ENCODE peak calls at places on chromosomes 13 and 19, in four cellular contexts. One of them, this sample, is unnamed.

GRCh38 chr19:55336101-55336500 is 3.6 kb upstream of the KMT5C start:
- DNase-seq in fibroblast of the aortic adventitia: peak; percentile 46
- DNase-seq in astrocyte of the cerebellum: no peak
- DNase-seq in lower lobe of right lung: no peak
- DNase-seq in this sample: no peak

GRCh38 chr13:36571444-36571843 is 102.4 kb upstream of the SERTM1 start:
- DNase-seq in astrocyte of the cerebellum: no peak
- DNase-seq in lower lobe of right lung: no peak
- DNase-seq in fibroblast of the aortic adventitia: peak; percentile 17
- DNase-seq in this sample: no peak

GRCh38 chr19:56110515-56111448 is 10.3 kb downstream of the ZNF787 start:
- DNase-seq in lower lobe of right lung: peak; percentile 74
- DNase-seq in fibroblast of the aortic adventitia: peak; percentile 34
- DNase-seq in astrocyte of the cerebellum: no peak
- DNase-seq in this sample: no peak

GRCh38 chr19:18718846-18719458 is 35.5 kb downstream of the CRTC1 start:
- DNase-seq in astrocyte of the cerebellum: no peak
- DNase-seq in lower lobe of right lung: no peak
- DNase-seq in fibroblast of the aortic adventitia: no peak
- DNase-seq in this sample: no peak

GRCh38 chr19:53910170-53910518 is 1.1 kb downstream of the CACNG7 start:
- DNase-seq in lower lobe of right lung: no peak
- DNase-seq in astrocyte of the cerebellum: no peak
- DNase-seq in fibroblast of the aortic adventitia: peak; percentile 30
- DNase-seq in this sample: no peak

GRCh38 chr19:16111909-16112752 is 442 bp downstream of the RAB8A start:
- DNase-seq in fibroblast of the aortic adventitia: no peak
- DNase-seq in astrocyte of the cerebellum: no peak
- DNase-seq in lower lobe of right lung: no peak
- DNase-seq in this sample: no peak

GRCh38 chr19:1373534-1374249 is 10.0 kb upstream of the NDUFS7 start:
- DNase-seq in astrocyte of the cerebellum: no peak
- DNase-seq in lower lobe of right lung: no peak
- DNase-seq in fibroblast of the aortic adventitia: no peak
- DNase-seq in this sample: no peak

GRCh38 chr13:100156786-100157185 is 67.9 kb downstream of the PCCA start:
- DNase-seq in astrocyte of the cerebellum: peak; percentile 47
- DNase-seq in lower lobe of right lung: no peak
- DNase-seq in fibroblast of the aortic adventitia: peak; percentile 31
- DNase-seq in this sample: peak; percentile 26

GRCh38 chr13:72960114-72960513 is 98.7 kb upstream of the KLF5 start:
- DNase-seq in astrocyte of the cerebellum: no peak
- DNase-seq in fibroblast of the aortic adventitia: no peak
- DNase-seq in lower lobe of right lung: no peak
- DNase-seq in this sample: no peak

GRCh38 chr19:2962018-2962670 is 15.2 kb upstream of the TLE6 start:
- DNase-seq in astrocyte of the cerebellum: peak; percentile 81
- DNase-seq in fibroblast of the aortic adventitia: peak; percentile 92
- DNase-seq in lower lobe of right lung: no peak
- DNase-seq in this sample: no peak

GRCh38 chr19:30522359-30522758 is 150.2 kb downstream of the ZNF536 start:
- DNase-seq in fibroblast of the aortic adventitia: no peak
- DNase-seq in lower lobe of right lung: no peak
- DNase-seq in astrocyte of the cerebellum: no peak
- DNase-seq in this sample: no peak

GRCh38 chr13:44068737-44069136 is 189.0 kb downstream of the LACC1 start:
- DNase-seq in astrocyte of the cerebellum: peak; percentile 19
- DNase-seq in lower lobe of right lung: no peak
- DNase-seq in fibroblast of the aortic adventitia: peak; percentile 39
- DNase-seq in this sample: peak; percentile 67

GRCh38 chr19:8935460-8935859 is 74.7 kb downstream of the MUC16 start:
- DNase-seq in fibroblast of the aortic adventitia: no peak
- DNase-seq in astrocyte of the cerebellum: no peak
- DNase-seq in lower lobe of right lung: no peak
- DNase-seq in this sample: no peak

GRCh38 chr13:33108620-33109019 is 92.4 kb downstream of the KL start:
- DNase-seq in fibroblast of the aortic adventitia: peak; percentile 83
- DNase-seq in astrocyte of the cerebellum: no peak
- DNase-seq in lower lobe of right lung: no peak
- DNase-seq in this sample: no peak

GRCh38 chr13:106143930-106144709 is 391.3 kb downstream of the EFNB2 start:
- DNase-seq in astrocyte of the cerebellum: no peak
- DNase-seq in lower lobe of right lung: no peak
- DNase-seq in fibroblast of the aortic adventitia: no peak
- DNase-seq in this sample: no peak

GRCh38 chr13:48626077-48626449 is 27.7 kb upstream of the CYSLTR2 start:
- DNase-seq in lower lobe of right lung: no peak
- DNase-seq in astrocyte of the cerebellum: no peak
- DNase-seq in fibroblast of the aortic adventitia: peak; percentile 77
- DNase-seq in this sample: peak; percentile 89

GRCh38 chr19:1468274-1469199 is 10.5 kb downstream of the C19orf25 start:
- DNase-seq in fibroblast of the aortic adventitia: peak; percentile 41
- DNase-seq in astrocyte of the cerebellum: no peak
- DNase-seq in lower lobe of right lung: no peak
- DNase-seq in this sample: no peak

GRCh38 chr13:50410921-50411712 is 395.9 kb downstream of the KCNRG start:
- DNase-seq in astrocyte of the cerebellum: no peak
- DNase-seq in fibroblast of the aortic adventitia: peak; percentile 91
- DNase-seq in lower lobe of right lung: no peak
- DNase-seq in this sample: peak; percentile 65

GRCh38 chr13:100668408-100668807 is 6.2 kb downstream of the TMTC4 start:
- DNase-seq in astrocyte of the cerebellum: peak; percentile 82
- DNase-seq in fibroblast of the aortic adventitia: peak; percentile 95
- DNase-seq in lower lobe of right lung: no peak
- DNase-seq in this sample: no peak

GRCh38 chr19:23560051-23560450 is 127.0 kb downstream of the ZNF675 start:
- DNase-seq in lower lobe of right lung: no peak
- DNase-seq in astrocyte of the cerebellum: no peak
- DNase-seq in fibroblast of the aortic adventitia: no peak
- DNase-seq in this sample: no peak

GRCh38 chr13:85853901-85854663 is 54.9 kb upstream of the SLITRK6 start:
- DNase-seq in astrocyte of the cerebellum: no peak
- DNase-seq in fibroblast of the aortic adventitia: no peak
- DNase-seq in lower lobe of right lung: no peak
- DNase-seq in this sample: no peak

DNA sequence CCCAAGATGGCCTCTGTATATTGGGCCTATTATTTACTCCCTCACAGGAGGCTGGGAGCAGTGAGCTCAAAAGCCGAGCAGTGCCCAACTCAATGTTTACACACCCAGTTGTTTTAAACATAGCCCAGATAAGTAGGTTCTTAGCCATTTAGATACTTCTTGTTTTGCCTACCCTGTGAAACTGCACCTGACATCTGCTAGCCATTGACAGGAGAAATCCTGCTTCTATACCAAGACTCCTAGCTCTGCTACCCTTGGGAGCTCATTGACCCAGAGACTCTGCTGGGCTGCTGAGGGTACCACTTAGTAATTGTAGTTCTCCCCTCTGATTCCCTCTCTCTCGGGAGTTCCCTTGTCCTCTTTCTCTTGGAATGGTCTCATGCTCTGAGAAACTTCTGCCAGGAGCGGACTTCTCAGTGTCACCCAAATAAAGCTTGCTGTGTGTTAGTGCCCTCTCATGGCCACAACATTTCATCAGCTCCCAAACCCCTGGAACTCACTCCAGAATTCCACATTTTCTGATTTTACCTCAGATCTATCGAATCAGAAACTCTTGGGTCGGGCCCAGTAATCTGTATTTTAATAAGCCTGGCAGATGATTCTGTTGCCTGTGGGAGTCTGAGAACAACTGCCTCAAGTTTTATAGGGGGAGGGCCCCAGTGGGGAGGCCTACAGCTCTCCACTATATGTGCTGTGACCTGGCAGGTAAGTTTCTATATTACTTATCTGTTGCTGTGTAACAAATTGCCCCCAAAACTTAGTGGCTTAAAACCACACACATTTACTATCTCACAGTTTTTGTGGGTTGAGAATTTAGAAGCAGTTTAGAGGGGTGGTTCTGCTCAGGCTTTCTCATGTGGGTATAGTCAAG is 221.1 kb downstream of the TDRD3 start:
- DNase-seq in lower lobe of right lung: no peak
- DNase-seq in astrocyte of the cerebellum: peak; percentile 45
- DNase-seq in fibroblast of the aortic adventitia: peak; percentile 76
- DNase-seq in this sample: no peak
- TF ChIP-seq CTCF in lower lobe of right lung: no peak
- TF ChIP-seq CTCF in astrocyte of the cerebellum: peak; percentile 72
- TF ChIP-seq CTCF in fibroblast of the aortic adventitia: peak; percentile 69
- TF ChIP-seq CTCF in this sample: peak; percentile 72

GRCh38 chr19:32223595-32224370 is 121.6 kb upstream of the ZNF507 start:
- DNase-seq in fibroblast of the aortic adventitia: no peak
- DNase-seq in lower lobe of right lung: no peak
- DNase-seq in astrocyte of the cerebellum: no peak
- DNase-seq in this sample: no peak
- H3K4me3 ChIP-seq in fibroblast of the aortic adventitia: no peak overlapping the region
- H3K4me3 ChIP-seq in lower lobe of right lung: peak overlapping the region; percentile 31
- H3K4me3 ChIP-seq in astrocyte of the cerebellum: no peak overlapping the region
- H3K4me3 ChIP-seq in this sample: no peak overlapping the region

GRCh38 chr19:27746691-27747380 is 1466.1 kb downstream of the UQCRFS1 start:
- DNase-seq in lower lobe of right lung: no peak
- DNase-seq in fibroblast of the aortic adventitia: peak; percentile 3
- DNase-seq in astrocyte of the cerebellum: no peak
- DNase-seq in this sample: no peak
- TF ChIP-seq CTCF in lower lobe of right lung: peak; percentile 29
- TF ChIP-seq CTCF in fibroblast of the aortic adventitia: peak; percentile 18
- TF ChIP-seq CTCF in astrocyte of the cerebellum: peak; percentile 26
- TF ChIP-seq CTCF in this sample: no peak

GRCh38 chr13:27965740-27966640 is 3.1 kb downstream of the CDX2 start:
- DNase-seq in astrocyte of the cerebellum: no peak
- DNase-seq in lower lobe of right lung: no peak
- DNase-seq in fibroblast of the aortic adventitia: no peak
- DNase-seq in this sample: no peak
- H3K4me3 ChIP-seq in astrocyte of the cerebellum: no peak overlapping the region
- H3K4me3 ChIP-seq in lower lobe of right lung: no peak overlapping the region
- H3K4me3 ChIP-seq in fibroblast of the aortic adventitia: no peak overlapping the region
- H3K4me3 ChIP-seq in this sample: no peak overlapping the region

DNA sequence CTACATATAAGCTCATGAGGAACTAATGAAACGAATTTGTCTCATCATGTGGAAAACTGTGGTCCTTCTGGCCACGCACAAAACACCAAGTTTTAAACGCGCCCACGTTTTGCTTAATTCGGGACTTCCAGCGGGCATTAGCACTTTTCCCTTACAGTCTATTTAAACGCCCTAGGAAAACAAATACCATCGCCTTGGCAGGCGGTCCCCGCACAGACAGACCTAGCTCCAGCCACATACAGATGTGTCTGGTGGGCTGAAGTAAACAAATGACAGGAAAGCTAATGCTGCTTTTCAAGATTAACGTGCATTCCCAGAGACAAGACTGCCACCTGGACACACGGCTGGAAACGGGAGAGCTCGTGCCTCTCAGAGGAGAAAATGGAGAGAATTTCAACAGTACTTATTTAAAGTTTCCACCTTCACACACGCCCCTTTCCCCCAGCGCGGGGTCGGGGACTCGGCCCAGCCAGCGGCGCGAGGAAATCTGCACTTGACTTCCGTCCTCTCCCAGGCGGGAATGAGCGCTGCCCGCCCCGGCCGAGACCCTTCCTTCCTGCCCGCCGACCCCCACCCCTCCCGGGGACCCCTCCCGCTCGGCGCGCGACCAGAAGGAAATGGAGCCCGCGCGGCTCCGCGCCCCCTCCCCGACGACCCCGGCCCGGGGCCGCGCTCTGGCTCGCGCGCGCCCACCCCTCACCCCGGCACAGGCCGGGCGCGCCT is 929 bp downstream of the USP12 start:
- DNase-seq in lower lobe of right lung: peak; percentile 63
- DNase-seq in astrocyte of the cerebellum: peak; percentile 59
- DNase-seq in fibroblast of the aortic adventitia: peak; percentile 36
- DNase-seq in this sample: no peak
- TF ChIP-seq CTCF in lower lobe of right lung: no peak
- TF ChIP-seq CTCF in astrocyte of the cerebellum: no peak
- TF ChIP-seq CTCF in fibroblast of the aortic adventitia: no peak
- TF ChIP-seq CTCF in this sample: peak; percentile 19

DNA sequence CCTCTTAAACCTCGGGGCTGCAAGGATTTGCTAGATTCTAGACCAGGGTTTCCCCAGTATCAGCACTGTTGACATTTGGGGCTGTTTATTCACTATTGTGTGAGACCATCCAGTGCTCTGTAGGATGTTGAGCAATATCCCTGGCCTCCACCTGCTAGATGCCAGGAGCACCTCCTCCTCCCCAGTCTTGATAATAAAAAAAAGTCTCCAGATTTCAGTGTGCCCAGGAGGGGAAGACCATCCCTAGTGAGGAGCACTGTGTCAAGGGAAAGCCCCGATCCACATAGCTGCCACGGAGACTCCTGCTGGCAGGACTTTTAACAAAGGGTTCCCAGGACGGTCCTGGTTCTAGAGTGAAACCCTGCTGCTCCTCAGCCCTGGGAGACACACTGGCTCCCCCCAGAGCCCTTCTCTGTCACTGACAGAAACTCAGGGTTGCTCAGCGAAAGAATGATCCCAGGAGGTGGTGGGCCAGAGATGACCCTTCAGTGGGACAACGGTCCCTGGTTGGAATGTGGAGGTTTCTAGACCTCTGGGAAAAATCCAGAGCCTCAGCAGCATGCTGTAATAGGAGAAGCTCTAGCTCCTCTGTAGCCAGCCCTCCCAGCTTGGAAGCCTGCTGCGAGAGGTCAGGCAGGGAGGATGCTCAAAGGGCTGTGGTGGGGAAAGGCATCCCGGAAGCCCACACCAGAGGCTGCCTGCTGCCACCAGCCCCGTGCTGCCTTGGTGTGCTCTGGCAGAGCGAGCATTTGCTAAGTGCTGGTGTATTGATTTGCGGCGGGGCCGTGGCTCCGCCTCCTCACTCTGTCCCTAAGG is 20.3 kb downstream of the LYL1 start:
- DNase-seq in astrocyte of the cerebellum: peak; percentile 97
- DNase-seq in fibroblast of the aortic adventitia: peak; percentile 63
- DNase-seq in lower lobe of right lung: no peak
- DNase-seq in this sample: no peak
- H3K4me3 ChIP-seq in astrocyte of the cerebellum: no peak overlapping the region
- H3K4me3 ChIP-seq in fibroblast of the aortic adventitia: no peak overlapping the region
- H3K4me3 ChIP-seq in lower lobe of right lung: no peak overlapping the region
- H3K4me3 ChIP-seq in this sample: no peak overlapping the region

GRCh38 chr19:14475251-14476073 is at the start of gene PTGER1:
- DNase-seq in astrocyte of the cerebellum: no peak
- DNase-seq in fibroblast of the aortic adventitia: peak; percentile 25
- DNase-seq in lower lobe of right lung: no peak
- DNase-seq in this sample: no peak
- TF ChIP-seq CTCF in astrocyte of the cerebellum: peak; percentile 48
- TF ChIP-seq CTCF in fibroblast of the aortic adventitia: peak; percentile 45
- TF ChIP-seq CTCF in lower lobe of right lung: peak; percentile 48
- TF ChIP-seq CTCF in this sample: peak; percentile 45

GRCh38 chr19:57946316-57946715 is 1.2 kb downstream of the ZNF256 start:
- DNase-seq in lower lobe of right lung: no peak
- DNase-seq in fibroblast of the aortic adventitia: no peak
- DNase-seq in astrocyte of the cerebellum: no peak
- DNase-seq in this sample: no peak
- H3K4me3 ChIP-seq in lower lobe of right lung: peak overlapping the region; percentile 73
- H3K4me3 ChIP-seq in fibroblast of the aortic adventitia: peak overlapping the region; percentile 88
- H3K4me3 ChIP-seq in astrocyte of the cerebellum: peak overlapping the region; percentile 93
- H3K4me3 ChIP-seq in this sample: peak overlapping the region; percentile 93

GRCh38 chr13:29021717-29022116 is 201.6 kb downstream of the MTUS2 start:
- DNase-seq in lower lobe of right lung: no peak
- DNase-seq in fibroblast of the aortic adventitia: no peak
- DNase-seq in astrocyte of the cerebellum: no peak
- DNase-seq in this sample: no peak
- TF ChIP-seq CTCF in lower lobe of right lung: no peak
- TF ChIP-seq CTCF in fibroblast of the aortic adventitia: no peak
- TF ChIP-seq CTCF in astrocyte of the cerebellum: no peak
- TF ChIP-seq CTCF in this sample: no peak

This sample was measured in epithelial cell of proximal tubule.